ENCODE peak calls at places on chromosomes 5 and 9, in six cellular contexts. E is SW480; I is stimulated activated CD4-positive, alpha-beta T cell treated with anti-CD3 and anti-CD28 coated beads, Interleukin-4, amount 100 ng/mL, for 4 hours; H is nucleus accumbens; B is hypothalamus; J is mesenchymal stem cell. A is an unnamed sample.
A peak's percentile ranks its signal among the peaks of the same experiment; 100 is the strongest.

GRCh38 chr5:172173771-172174170 is 14.3 kb downstream of the STK10 start:
- DNase-seq in E (peak; percentile 84), B (no peak), H (no peak), J (peak; percentile 79), I (peak; percentile 56), A (no peak)

GRCh38 chr5:146628950-146629349 is 113.0 kb upstream of the GPR151 start:
- DNase-seq in H (no peak), I (no peak), J (no peak), B (no peak), E (no peak), A (no peak)

GRCh38 chr5:74212336-74212735 is 428.2 kb downstream of the ENC1 start:
- DNase-seq in H (no peak), J (peak; percentile 38), E (no peak), B (no peak), I (no peak), A (peak; percentile 62)

GRCh38 chr5:172904643-172905345 is 54.4 kb upstream of the RPL26L1 start:
- DNase-seq in H (no peak), J (peak; percentile 87), E (peak; percentile 78), I (no peak), B (no peak), A (peak; percentile 82)

GRCh38 chr5:137281201-137281600 is 217.9 kb downstream of the SPOCK1 start:
- DNase-seq in E (no peak), B (no peak), J (no peak), I (no peak), H (no peak), A (no peak)

GRCh38 chr5:127077346-127077745 is 4.0 kb upstream of the C5orf63 start:
- DNase-seq in E (no peak), I (no peak), J (peak; percentile 27), B (no peak), H (no peak), A (peak; percentile 13)

GRCh38 chr5:145917288-145917687 is 19.1 kb upstream of the SH3RF2 start:
- DNase-seq in I (no peak), J (no peak), B (no peak), E (no peak), H (no peak), A (no peak)

GRCh38 chr9:117224676-117225075 is 190.2 kb downstream of the ASTN2 start:
- DNase-seq in B (no peak), H (no peak), J (no peak), E (peak; percentile 40), I (no peak), A (no peak)

GRCh38 chr5:174335682-174336364 is 290.3 kb downstream of the NSG2 start:
- DNase-seq in I (no peak), B (no peak), J (no peak), E (no peak), H (no peak), A (no peak)

GRCh38 chr9:89576404-89576824 is 28.4 kb upstream of the GADD45G start:
- DNase-seq in J (peak; percentile 55), B (no peak), H (no peak), E (peak; percentile 14), I (no peak), A (peak; percentile 67)

GRCh38 chr5:32278403-32278802 is 34.3 kb downstream of the MTMR12 start:
- DNase-seq in E (no peak), H (no peak), J (peak; percentile 73), I (no peak), B (no peak), A (no peak)

GRCh38 chr9:83304686-83305085 is 233.5 kb downstream of the FRMD3 start:
- DNase-seq in B (peak; percentile 62), E (no peak), I (no peak), H (peak; percentile 68), J (no peak), A (peak; percentile 23)

GRCh38 chr5:157193699-157194424 is 13.2 kb downstream of the ITK start:
- DNase-seq in H (no peak), I (no peak), E (no peak), J (no peak), B (no peak), A (no peak)

GRCh38 chr5:79036769-79037168 is 32.7 kb downstream of the DMGDH start:
- DNase-seq in H (no peak), B (no peak), J (no peak), I (no peak), E (no peak), A (no peak)

GRCh38 chr9:76895186-76895585 is 10.7 kb downstream of the PRUNE2 start:
- DNase-seq in I (no peak), H (no peak), B (no peak), J (no peak), E (no peak), A (no peak)

GRCh38 chr9:24516463-24516862 is 29.2 kb downstream of the IZUMO3 start:
- DNase-seq in J (no peak), E (no peak), I (no peak), B (no peak), H (no peak), A (no peak)

GRCh38 chr9:105911104-105911911 is 217.0 kb downstream of the TMEM38B start:
- DNase-seq in E (peak; percentile 9), I (no peak), H (no peak), B (no peak), J (peak; percentile 17), A (no peak)

GRCh38 chr5:79694652-79695051 is 5.0 kb downstream of the CMYA5 start:
- DNase-seq in J (no peak), I (no peak), E (peak; percentile 9), B (no peak), H (no peak), A (no peak)

GRCh38 chr9:86102626-86103025 is 3.3 kb upstream of the GOLM1 start:
- DNase-seq in J (no peak), B (no peak), H (no peak), E (no peak), I (no peak), A (no peak)

GRCh38 chr9:86550411-86550810 is 196.2 kb upstream of the TUT7 start:
- DNase-seq in B (no peak), H (no peak), E (no peak), I (no peak), J (no peak), A (no peak)

GRCh38 chr9:12680341-12680740 is 12.8 kb upstream of the TYRP1 start:
- DNase-seq in B (no peak), H (no peak), J (no peak), I (no peak), E (no peak), A (peak; percentile 7)

GRCh38 chr9:438961-439768 is 224.5 kb downstream of the DOCK8 start:
- DNase-seq in J (no peak), H (no peak), I (no peak), E (peak; percentile 9), B (no peak), A (no peak)

GRCh38 chr9:110842169-110842568 is 173.6 kb downstream of the MUSK start:
- DNase-seq in E (peak; percentile 13), I (no peak), H (no peak), J (no peak), B (no peak), A (no peak)

GRCh38 chr5:150024241-150024984 is 23.9 kb downstream of the HMGXB3 start:
- DNase-seq in H (no peak), B (no peak), J (no peak), E (no peak), I (no peak), A (peak; percentile 39)

GRCh38 chr9:12613071-12613470 is 80.1 kb upstream of the TYRP1 start:
- DNase-seq in B (no peak), H (no peak), J (no peak), I (no peak), E (no peak), A (no peak)

GRCh38 chr5:14581891-14582796 is 552 bp downstream of the OTULINL start:
- DNase-seq in I (peak; percentile 72), H (no peak), B (no peak), J (peak; percentile 53), E (peak; percentile 81), A (peak; percentile 30)